ENCODE peak calls at places on chromosomes 6 and 20, in ten cellular contexts. Z is psoas muscle, I is PC-3, O is breast epithelium, A is Calu3, U is progenitor cell of endocrine pancreas, B is lower leg skin, K is omental fat pad, H is neural crest cell, M is RWPE1. G is an unnamed sample.

GRCh38 chr6:68975064-68975463 is 340.0 kb downstream of the ADGRB3 start:
- DNase-seq in Z (no peak), I (no peak), O (no peak), A (peak; percentile 47), U (no peak), B (no peak), K (no peak), H (peak; percentile 9), M (no peak), G (no peak)

GRCh38 chr6:143271024-143271423 is 179.5 kb downstream of the ADAT2 start:
- DNase-seq in Z (no peak), I (peak; percentile 78), O (no peak), A (no peak), U (no peak), B (no peak), K (no peak), H (no peak), M (peak; percentile 68), G (no peak)

GRCh38 chr20:14963262-14963663 is 625.9 kb upstream of the FLRT3 start:
- DNase-seq in Z (no peak), I (peak; percentile 94), O (no peak), A (no peak), U (no peak), B (no peak), K (no peak), H (no peak), M (peak; percentile 96), G (no peak)

GRCh38 chr6:54860739-54861138 is 14.2 kb downstream of the FAM83B start:
- DNase-seq in Z (no peak), I (peak; percentile 69), O (no peak), A (peak; percentile 69), U (no peak), B (no peak), K (no peak), H (no peak), M (no peak), G (no peak)

GRCh38 chr20:896626-897025 is 19.5 kb downstream of the ANGPT4 start:
- DNase-seq in Z (no peak), I (no peak), O (no peak), A (no peak), U (no peak), B (no peak), K (no peak), H (no peak), M (no peak), G (no peak)

GRCh38 chr6:136011475-136011874 is 160.0 kb downstream of the PDE7B start:
- DNase-seq in Z (no peak), I (no peak), O (no peak), A (no peak), U (no peak), B (no peak), K (no peak), H (no peak), M (no peak), G (no peak)

GRCh38 chr20:38893485-38894090 is 32.6 kb upstream of the FAM83D start:
- DNase-seq in Z (peak; percentile 44), I (peak; percentile 75), O (no peak), A (peak; percentile 86), U (peak; percentile 71), B (no peak), K (peak; percentile 69), H (peak; percentile 73), M (peak; percentile 91), G (peak; percentile 89)

GRCh38 chr6:131004387-131004755 is 58.7 kb downstream of the EPB41L2 start:
- DNase-seq in Z (no peak), I (no peak), O (no peak), A (no peak), U (no peak), B (no peak), K (no peak), H (no peak), M (no peak), G (no peak)

GRCh38 chr20:54195483-54196472 is 12.1 kb upstream of the PFDN4 start:
- DNase-seq in Z (no peak), I (no peak), O (no peak), A (no peak), U (no peak), B (no peak), K (no peak), H (no peak), M (no peak), G (no peak)

GRCh38 chr6:170160031-170160627 is 130.7 kb downstream of the DLL1 start:
- DNase-seq in Z (no peak), I (no peak), O (no peak), A (no peak), U (no peak), B (no peak), K (no peak), H (no peak), M (no peak), G (no peak)

GRCh38 chr20:24755411-24755922 is 193.6 kb upstream of the CST7 start:
- DNase-seq in Z (no peak), I (no peak), O (no peak), A (no peak), U (no peak), B (no peak), K (no peak), H (no peak), M (no peak), G (no peak)

GRCh38 chr6:39772559-39773283 is 19.5 kb upstream of the DAAM2 start:
- DNase-seq in Z (no peak), I (no peak), O (no peak), A (no peak), U (no peak), B (no peak), K (no peak), H (no peak), M (no peak), G (no peak)

GRCh38 chr6:68527691-68528090 is 107.4 kb upstream of the ADGRB3 start:
- DNase-seq in Z (no peak), I (no peak), O (no peak), A (no peak), U (no peak), B (no peak), K (no peak), H (no peak), M (no peak), G (no peak)

GRCh38 chr6:169292340-169293124 is 38.9 kb upstream of the THBS2 start:
- DNase-seq in Z (peak; percentile 52), I (peak; percentile 57), O (peak; percentile 37), A (peak; percentile 63), U (no peak), B (peak; percentile 73), K (no peak), H (no peak), M (peak; percentile 89), G (no peak)

DNA sequence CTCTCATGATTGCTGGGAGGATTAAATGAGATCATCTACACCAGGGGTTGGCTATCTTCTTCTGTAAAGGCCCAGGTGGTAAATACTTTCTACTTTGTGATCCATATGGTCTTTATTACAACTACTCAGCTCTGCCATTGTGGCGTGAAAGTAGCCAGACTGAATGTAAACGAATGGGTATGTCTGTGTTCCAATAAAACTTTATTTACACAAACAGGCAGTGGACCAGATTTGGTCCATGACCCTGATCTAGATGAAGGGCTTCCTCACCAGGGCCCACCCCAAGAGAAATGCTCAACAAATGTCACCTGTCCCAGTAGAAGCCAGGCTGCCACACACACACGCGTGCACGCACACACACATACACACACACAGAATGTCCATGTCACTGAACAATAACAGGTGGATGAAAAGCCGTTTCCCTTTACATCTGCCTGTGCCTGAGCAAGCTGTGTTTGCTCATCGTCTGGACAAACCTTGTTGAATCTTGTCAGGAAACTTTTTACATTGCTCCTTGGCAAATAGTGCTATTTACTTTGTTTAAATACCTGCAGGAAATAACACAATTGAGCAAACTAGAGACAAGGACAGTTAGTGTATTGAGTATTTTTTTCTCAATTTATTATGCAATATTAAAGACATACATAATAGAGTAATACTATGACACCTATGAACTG is 114.3 kb downstream of the EYA2 start:
- DNase-seq in Z (no peak), I (peak; percentile 21), O (no peak), A (no peak), U (no peak), B (no peak), K (no peak), H (no peak), M (no peak), G (no peak)
- TF ChIP-seq CTCF in Z (no peak), I (no peak), O (no peak), A (no peak), U (no peak), B (no peak), K (no peak), H (no peak), M (no peak), G (no peak)

DNA sequence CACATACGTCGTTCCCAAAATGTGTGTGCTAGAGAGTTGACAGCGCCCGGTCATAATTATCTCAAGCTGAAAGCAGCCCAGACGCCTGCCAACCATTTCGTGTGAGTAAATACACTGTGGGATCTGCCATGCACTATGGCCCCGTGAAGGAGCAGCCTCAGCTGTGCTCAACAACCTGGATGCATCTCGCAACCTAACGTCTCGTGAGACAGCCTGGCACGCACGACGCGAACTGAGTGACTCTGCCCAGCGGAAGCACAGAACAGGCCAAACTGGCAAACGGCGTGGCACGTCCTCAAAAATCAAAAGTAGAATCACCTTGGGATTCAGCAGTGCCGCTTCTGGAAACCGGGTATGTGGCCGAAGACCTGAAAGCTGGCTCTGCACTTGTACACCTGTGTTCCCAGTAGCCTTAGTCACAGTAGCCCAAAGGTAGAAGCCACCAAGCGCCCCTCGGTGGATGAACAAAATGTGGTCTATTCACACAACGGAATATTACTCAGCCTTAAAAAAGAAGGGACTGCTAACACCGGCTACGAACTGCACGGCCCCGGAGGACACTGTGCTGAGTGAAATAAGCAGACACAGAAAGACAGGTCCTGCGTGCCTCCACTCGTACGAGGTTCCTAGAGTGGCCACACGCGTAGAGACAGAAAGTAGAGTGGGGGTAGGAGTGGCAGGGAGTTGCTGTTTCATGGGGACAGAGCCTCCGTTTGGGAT is 27.2 kb upstream of the SLCO4A1 start:
- DNase-seq in Z (no peak), I (no peak), O (no peak), A (no peak), U (no peak), B (no peak), K (no peak), H (no peak), M (no peak), G (no peak)
- TF ChIP-seq CTCF in Z (no peak), I (no peak), O (no peak), A (no peak), U (no peak), B (no peak), K (no peak), H (no peak), M (no peak), G (no peak)

GRCh38 chr6:53282741-53283140 is 66.0 kb downstream of the ELOVL5 start:
- DNase-seq in Z (no peak), I (no peak), O (no peak), A (no peak), U (no peak), B (no peak), K (no peak), H (no peak), M (no peak), G (no peak)
- TF ChIP-seq CTCF in Z (no peak), I (no peak), O (no peak), A (no peak), U (no peak), B (no peak), K (no peak), H (no peak), M (no peak), G (no peak)

DNA sequence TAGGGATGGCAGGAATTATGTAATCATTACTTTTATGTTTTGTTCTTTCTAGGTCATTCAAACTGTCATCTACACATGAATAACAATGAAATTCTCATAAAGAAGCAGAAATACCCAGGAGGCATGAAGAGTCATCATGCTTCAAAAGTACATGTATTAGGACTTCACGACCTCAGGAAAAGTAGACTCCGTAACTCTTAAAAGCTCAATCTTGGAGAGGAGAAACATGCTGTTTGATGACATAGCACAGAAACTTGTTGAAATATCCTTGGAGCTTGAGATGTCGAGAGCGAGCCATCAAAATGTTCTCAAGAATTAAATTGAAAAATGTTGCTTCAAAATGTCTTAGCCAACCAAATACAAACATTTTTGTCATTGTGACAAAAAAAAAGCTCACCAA is 28.3 kb upstream of the ANKEF1 start:
- DNase-seq in Z (no peak), I (no peak), O (no peak), A (no peak), U (no peak), B (no peak), K (no peak), H (no peak), M (no peak), G (no peak)
- TF ChIP-seq CTCF in Z (no peak), I (no peak), O (no peak), A (no peak), U (no peak), B (no peak), K (no peak), H (no peak), M (no peak), G (no peak)